ENCODE peak calls at places on chromosomes 5 and 9, in five cellular contexts. I, V, A, O and B are unnamed samples.

GRCh38 chr5:91266184-91266705 is 116.9 kb downstream of the ARRDC3 start:
- DNase-seq in O (no peak), V (no peak), I (no peak), A (no peak), B (no peak)

GRCh38 chr5:148336704-148337435 is 1.5 kb downstream of the SPINK9 start:
- DNase-seq in A (no peak), O (no peak), I (no peak), V (no peak), B (no peak)

GRCh38 chr9:20844916-20845315 is 160.9 kb downstream of the FOCAD start:
- DNase-seq in O (no peak), V (no peak), I (no peak), A (no peak), B (no peak)

GRCh38 chr5:163347671-163348070 is 89.7 kb upstream of the CCNG1 start:
- DNase-seq in I (peak; percentile 76), A (peak; percentile 73), O (peak; percentile 84), V (peak; percentile 68), B (peak; percentile 16)

GRCh38 chr9:94967481-94967880 is 241.0 kb downstream of the AOPEP start:
- DNase-seq in O (no peak), A (no peak), V (no peak), I (no peak), B (no peak)

GRCh38 chr5:179819296-179820126 is 1.2 kb upstream of the SQSTM1 start:
- DNase-seq in I (peak; percentile 94), A (no peak), V (peak; percentile 44), O (peak; percentile 73), B (peak; percentile 36)

GRCh38 chr5:145531038-145531734 is 304.0 kb downstream of the PRELID2 start:
- DNase-seq in V (no peak), I (no peak), O (no peak), A (no peak), B (no peak)

GRCh38 chr5:33840927-33841547 is 50.8 kb downstream of the ADAMTS12 start:
- DNase-seq in V (no peak), A (no peak), O (no peak), I (no peak), B (no peak)

GRCh38 chr5:6365142-6365976 is 13.0 kb downstream of the MED10 start:
- DNase-seq in O (no peak), A (no peak), V (no peak), I (no peak), B (no peak)

GRCh38 chr5:93589812-93590215 is 6.8 kb downstream of the NR2F1 start:
- DNase-seq in O (no peak), A (no peak), V (no peak), I (no peak), B (no peak)
- H3K4me1 ChIP-seq in O (peaks cover 26% of the 10 kb centered on the region), A (peaks cover 29% of the 10 kb centered on the region), V (no peaks in the 10 kb centered on the region), I (no peaks in the 10 kb centered on the region), B (no peaks in the 10 kb centered on the region)

GRCh38 chr5:112933651-112934365 is 11.8 kb upstream of the REEP5 start:
- DNase-seq in O (no peak), I (no peak), A (no peak), V (no peak), B (no peak)

GRCh38 chr5:112931473-112931872 is 9.4 kb upstream of the REEP5 start:
- DNase-seq in I (no peak), V (peak; percentile 19), A (no peak), O (no peak), B (no peak)

GRCh38 chr5:112933105-112933504 is 11.1 kb upstream of the REEP5 start:
- DNase-seq in O (no peak), I (no peak), A (no peak), V (no peak), B (no peak)

GRCh38 chr5:112930082-112930344 is 8.0 kb upstream of the REEP5 start:
- DNase-seq in O (no peak), V (no peak), I (no peak), A (no peak), B (peak; percentile 58)

GRCh38 chr5:112929336-112930081 is 7.5 kb upstream of the REEP5 start:
- DNase-seq in A (no peak), O (no peak), V (no peak), I (no peak), B (no peak)
- H3K4me1 ChIP-seq in A (peaks cover 10% of the 10 kb centered on the region), O (no peaks in the 10 kb centered on the region), V (peaks cover 9% of the 10 kb centered on the region), I (no peaks in the 10 kb centered on the region), B (peaks cover 38% of the 10 kb centered on the region)

GRCh38 chr5:133779828-133780475 is 167.6 kb upstream of the FSTL4 start:
- DNase-seq in A (no peak), I (peak; percentile 33), V (peak; percentile 17), O (peak; percentile 49), B (no peak)

GRCh38 chr5:133780619-133781280 is 168.4 kb upstream of the FSTL4 start:
- DNase-seq in A (no peak), V (no peak), I (no peak), O (no peak), B (no peak)

GRCh38 chr5:133781446-133781845 is 169.1 kb upstream of the FSTL4 start:
- DNase-seq in I (no peak), O (no peak), V (no peak), A (no peak), B (no peak)

GRCh38 chr5:133777951-133778350 is 165.6 kb upstream of the FSTL4 start:
- DNase-seq in O (no peak), I (no peak), A (no peak), V (no peak), B (no peak)

DNA sequence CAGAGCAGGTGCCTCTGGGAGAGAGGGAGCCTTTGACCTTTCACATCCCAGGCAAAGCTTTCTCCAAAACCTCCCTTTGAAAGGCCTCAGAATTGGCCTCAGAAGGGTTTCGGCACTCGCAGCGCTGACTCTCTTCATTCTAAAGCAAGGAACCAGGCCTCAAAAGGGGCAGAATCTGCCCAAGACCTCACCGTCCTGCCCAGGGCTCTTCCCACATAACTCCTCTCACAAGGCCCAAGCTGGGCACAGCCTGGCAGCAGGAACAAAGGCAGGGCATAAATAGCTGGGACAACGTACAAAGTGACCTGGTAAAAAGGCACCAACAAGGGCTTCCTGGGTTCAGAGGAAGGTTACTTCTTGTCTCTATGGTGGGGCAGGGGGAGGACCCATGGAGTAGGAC is 166.3 kb upstream of the FSTL4 start:
- DNase-seq in V (no peak), O (no peak), I (no peak), A (no peak), B (no peak)
- H3K4me1 ChIP-seq in V (no peaks in the 10 kb centered on the region), O (no peaks in the 10 kb centered on the region), I (no peaks in the 10 kb centered on the region), A (no peaks in the 10 kb centered on the region), B (no peaks in the 10 kb centered on the region)

GRCh38 chr9:112896131-112896530 is 5.5 kb upstream of the SLC46A2 start:
- DNase-seq in I (no peak), V (no peak), O (no peak), A (no peak), B (no peak)
- H3K4me1 ChIP-seq in I (no peaks in the 10 kb centered on the region), V (no peaks in the 10 kb centered on the region), O (no peaks in the 10 kb centered on the region), A (no peaks in the 10 kb centered on the region), B (no peaks in the 10 kb centered on the region)

GRCh38 chr9:14350766-14351165 is 36.8 kb upstream of the NFIB start:
- DNase-seq in O (no peak), A (no peak), V (no peak), I (no peak), B (no peak)
- H3K4me1 ChIP-seq in O (peaks cover 57% of the 10 kb centered on the region), A (peaks cover 39% of the 10 kb centered on the region), V (peaks cover 23% of the 10 kb centered on the region), I (peaks cover 5% of the 10 kb centered on the region), B (no peaks in the 10 kb centered on the region)

GRCh38 chr5:142811840-142812557 is 41.8 kb downstream of the ARHGAP26 start:
- DNase-seq in I (peak; percentile 37), V (no peak), O (no peak), A (no peak), B (no peak)
- H3K4me1 ChIP-seq in I (peaks cover 5% of the 10 kb centered on the region), V (peaks cover 19% of the 10 kb centered on the region), O (peaks cover 16% of the 10 kb centered on the region), A (peaks cover 9% of the 10 kb centered on the region), B (peaks cover 12% of the 10 kb centered on the region)

GRCh38 chr5:139182528-139183296 is 15.5 kb downstream of the SIL1 start:
- DNase-seq in I (no peak), O (no peak), A (no peak), V (no peak), B (no peak)

GRCh38 chr5:139186293-139186692 is 11.9 kb downstream of the SIL1 start:
- DNase-seq in I (no peak), A (no peak), O (no peak), V (no peak), B (no peak)

GRCh38 chr5:139183502-139183901 is 14.7 kb downstream of the SIL1 start:
- DNase-seq in A (no peak), V (no peak), O (no peak), I (no peak), B (no peak)

GRCh38 chr5:139186752-139187326 is 11.3 kb downstream of the SIL1 start:
- DNase-seq in I (no peak), O (no peak), V (no peak), A (no peak), B (no peak)

GRCh38 chr5:139185589-139185988 is 12.6 kb downstream of the SIL1 start:
- DNase-seq in V (no peak), A (no peak), O (no peak), I (no peak), B (no peak)
- H3K4me1 ChIP-seq in V (peaks cover 58% of the 10 kb centered on the region), A (peaks cover 15% of the 10 kb centered on the region), O (no peaks in the 10 kb centered on the region), I (no peaks in the 10 kb centered on the region), B (no peaks in the 10 kb centered on the region)

GRCh38 chr5:69528015-69528414 is 32.0 kb upstream of the GTF2H2C start:
- DNase-seq in I (peak; percentile 84), O (peak; percentile 71), A (no peak), V (no peak), B (no peak)
- H3K4me1 ChIP-seq in I (peaks cover 4% of the 10 kb centered on the region), O (peaks cover 6% of the 10 kb centered on the region), A (no peaks in the 10 kb centered on the region), V (no peaks in the 10 kb centered on the region), B (no peaks in the 10 kb centered on the region)

GRCh38 chr5:14210729-14211128 is 67.6 kb downstream of the TRIO start:
- DNase-seq in A (no peak), V (no peak), I (no peak), O (no peak), B (no peak)
- H3K4me1 ChIP-seq in A (no peaks in the 10 kb centered on the region), V (peaks cover 10% of the 10 kb centered on the region), I (peaks cover 1% of the 10 kb centered on the region), O (peaks cover 47% of the 10 kb centered on the region), B (no peaks in the 10 kb centered on the region)

GRCh38 chr5:151680944-151681427 is 5.7 kb downstream of the SPARC start:
- DNase-seq in V (peak; percentile 53), A (no peak), I (peak; percentile 69), O (no peak), B (no peak)

GRCh38 chr5:151679421-151680155 is 7.1 kb downstream of the SPARC start:
- DNase-seq in O (no peak), V (no peak), A (no peak), I (no peak), B (no peak)

GRCh38 chr5:151678146-151678545 is 8.6 kb downstream of the SPARC start:
- DNase-seq in V (no peak), A (no peak), I (no peak), O (no peak), B (no peak)

GRCh38 chr5:151676719-151677118 is 10.0 kb downstream of the SPARC start:
- DNase-seq in V (no peak), A (no peak), O (no peak), I (peak; percentile 77), B (no peak)

GRCh38 chr5:151678713-151679112 is 8.0 kb downstream of the SPARC start:
- DNase-seq in V (no peak), I (no peak), O (no peak), A (no peak), B (no peak)
- H3K4me1 ChIP-seq in V (peaks cover 37% of the 10 kb centered on the region), I (peaks cover 55% of the 10 kb centered on the region), O (peaks cover 36% of the 10 kb centered on the region), A (peaks cover 36% of the 10 kb centered on the region), B (no peaks in the 10 kb centered on the region)